ENCODE peak calls at places on chromosomes 5 and 9, in nine cellular contexts. M is A549, A is Caco-2, J is SK-N-SH, H is coronary artery, D is neural progenitor cell, N is uterus, Y is colonic mucosa, X is AG04450. F is an unnamed sample.

GRCh38 chr5:158200624-158201023 is 341.7 kb upstream of the CLINT1 start:
- DNase-seq in H (no peak), X (no peak), A (no peak), Y (no peak), N (no peak), D (no peak), M (no peak), J (no peak), F (no peak)

GRCh38 chr5:170269579-170269978 is 28.0 kb downstream of the LCP2 start:
- DNase-seq in A (no peak), Y (no peak), X (no peak), H (no peak), M (no peak), D (no peak), J (no peak), N (no peak), F (no peak)

GRCh38 chr9:137582286-137582860 is 3.6 kb upstream of the DPH7 start:
- DNase-seq in D (peak), M (peak), J (peak), H (no peak), N (no peak), Y (no peak), X (no peak), A (no peak), F (no peak)

GRCh38 chr5:143399616-143400540 is 3.6 kb downstream of the NR3C1 start:
- DNase-seq in Y (no peak), J (no peak), X (no peak), M (no peak), D (no peak), N (no peak), H (no peak), A (no peak), F (no peak)

GRCh38 chr9:123401879-123402513 is 46.0 kb downstream of the CRB2 start:
- DNase-seq in M (peak), H (no peak), X (peak), N (no peak), D (peak), A (no peak), J (peak), Y (peak), F (no peak)

GRCh38 chr9:124079176-124079925 is 67.8 kb downstream of the LHX2 start:
- DNase-seq in H (no peak), J (no peak), M (peak), D (no peak), Y (no peak), A (no peak), N (no peak), X (peak), F (peak)

GRCh38 chr9:12667892-12668291 is 25.3 kb upstream of the TYRP1 start:
- DNase-seq in Y (no peak), X (no peak), J (no peak), H (no peak), D (no peak), A (no peak), N (no peak), M (no peak), F (no peak)

GRCh38 chr5:121949885-121950284 is 11.9 kb upstream of the SRFBP1 start:
- DNase-seq in H (no peak), Y (peak), D (peak), N (no peak), A (peak), J (peak), X (peak), M (peak), F (peak)

GRCh38 chr5:106397700-106398099 is 1273.0 kb downstream of the EFNA5 start:
- DNase-seq in D (no peak), Y (no peak), X (peak), A (no peak), M (peak), J (no peak), H (no peak), N (no peak), F (peak)

GRCh38 chr9:36499156-36499886 is 73.4 kb upstream of the MELK start:
- DNase-seq in H (no peak), M (no peak), A (no peak), X (no peak), J (peak), D (peak), Y (no peak), N (no peak), F (no peak)

GRCh38 chr5:59126665-59127354 is 543.9 kb downstream of the RAB3C start:
- DNase-seq in H (no peak), X (no peak), A (peak), Y (no peak), N (no peak), D (no peak), M (peak), J (no peak), F (no peak)

GRCh38 chr5:59125961-59126360 is 543.1 kb downstream of the RAB3C start:
- DNase-seq in X (no peak), A (no peak), D (no peak), J (no peak), N (no peak), H (no peak), M (no peak), Y (no peak), F (no peak)

GRCh38 chr5:59119480-59119879 is 536.6 kb downstream of the RAB3C start:
- DNase-seq in N (no peak), X (no peak), D (no peak), Y (no peak), J (no peak), A (no peak), H (no peak), M (no peak), F (no peak)

GRCh38 chr5:59124983-59125960 is 542.4 kb downstream of the RAB3C start:
- DNase-seq in M (peak), N (no peak), X (no peak), Y (no peak), H (no peak), A (no peak), J (no peak), D (no peak), F (no peak)

GRCh38 chr5:59123595-59124561 is 541.0 kb downstream of the RAB3C start:
- DNase-seq in Y (no peak), M (peak), H (no peak), D (peak), A (no peak), J (no peak), X (no peak), N (no peak), F (no peak)
- H3K4me3 ChIP-seq in Y (no peak), M (peak), H (no peak), D (no peak), A (no peak), J (no peak), X (no peak), N (no peak), F (no peak)

DNA sequence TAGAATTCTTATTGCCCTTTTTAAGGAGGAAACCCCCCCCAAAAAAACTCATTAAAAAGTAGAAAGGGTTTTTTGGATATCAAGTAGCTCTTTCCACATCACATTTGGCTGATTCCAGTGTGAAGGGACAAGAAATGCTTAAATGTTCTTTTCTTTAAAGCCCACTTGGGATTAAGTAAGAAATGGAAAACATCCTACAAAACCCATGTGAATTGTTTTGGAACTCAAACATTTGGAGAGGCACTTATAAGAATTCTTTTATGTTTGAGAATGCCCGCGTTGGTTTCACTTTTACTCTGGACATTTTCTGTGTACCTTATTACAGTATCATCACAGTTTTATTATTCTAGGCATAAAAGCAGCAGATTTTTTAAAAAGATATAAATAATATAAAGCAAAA is 301.1 kb upstream of the ACTBL2 start:
- DNase-seq in D (no peak), Y (no peak), M (no peak), X (no peak), J (no peak), N (no peak), A (no peak), H (no peak), F (no peak)
- H3K4me3 ChIP-seq in D (no peak), Y (no peak), M (no peak), X (no peak), J (no peak), N (no peak), A (no peak), H (peak), F (peak)

DNA sequence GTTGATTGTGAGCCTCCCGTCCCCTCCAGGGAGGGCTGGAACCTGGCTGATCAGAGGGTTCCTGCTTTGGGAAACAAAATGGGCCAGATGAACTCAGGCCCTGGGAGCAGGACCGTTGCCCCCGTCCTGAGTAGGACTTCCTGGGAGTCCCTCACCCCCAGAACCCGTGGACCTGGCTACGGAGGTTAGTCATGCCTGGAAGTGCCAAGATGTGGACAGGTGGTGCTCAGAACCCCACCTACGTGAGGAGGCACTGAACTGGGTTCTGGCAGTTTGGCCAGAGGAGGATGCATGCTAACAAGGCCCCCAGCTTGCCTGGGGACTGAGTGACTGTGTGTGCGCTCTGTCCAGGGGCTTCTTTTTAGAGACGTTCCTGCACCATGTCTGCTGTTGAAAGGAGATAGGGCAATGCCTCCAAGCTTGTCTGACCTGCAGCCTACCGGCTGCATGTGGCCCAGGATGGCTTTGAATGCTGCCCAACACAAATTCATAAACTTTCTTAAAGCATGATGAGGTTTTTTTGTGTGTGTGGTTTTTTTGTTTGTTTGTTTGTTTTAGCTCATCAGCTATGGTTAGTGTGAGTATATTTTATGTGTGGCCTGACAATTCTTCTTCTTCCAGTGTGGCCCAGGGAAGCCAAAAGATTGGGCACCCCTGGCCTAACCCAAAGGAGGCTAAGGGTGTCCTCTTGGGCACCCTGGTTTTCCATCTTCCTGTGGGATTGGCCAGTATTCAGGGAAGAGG is 1.8 kb upstream of the DAB2IP start:
- DNase-seq in N (no peak), Y (no peak), X (no peak), A (no peak), J (no peak), D (no peak), H (no peak), M (no peak), F (no peak)
- H3K4me3 ChIP-seq in N (no peak), Y (no peak), X (no peak), A (no peak), J (no peak), D (peak), H (no peak), M (peak), F (no peak)

GRCh38 chr5:120531215-120531614 is 67.1 kb downstream of the PRR16 start:
- DNase-seq in D (peak), X (no peak), N (no peak), A (no peak), J (no peak), H (no peak), Y (no peak), M (no peak), F (no peak)
- H3K4me3 ChIP-seq in D (no peak), X (no peak), N (no peak), A (no peak), J (no peak), H (no peak), Y (no peak), M (no peak), F (no peak)

GRCh38 chr9:113887436-113887835 is 11.3 kb downstream of the ZNF618 start:
- DNase-seq in A (no peak), D (no peak), J (no peak), Y (no peak), N (no peak), X (no peak), H (no peak), M (no peak), F (no peak)

GRCh38 chr9:113888361-113888760 is 12.3 kb downstream of the ZNF618 start:
- DNase-seq in H (no peak), J (no peak), A (no peak), Y (no peak), N (no peak), M (no peak), X (no peak), D (no peak), F (no peak)

GRCh38 chr9:113890693-113891092 is 14.6 kb downstream of the ZNF618 start:
- DNase-seq in Y (no peak), N (no peak), H (no peak), D (no peak), J (no peak), X (no peak), A (no peak), M (peak), F (no peak)

GRCh38 chr9:113886933-113887332 is 10.8 kb downstream of the ZNF618 start:
- DNase-seq in X (no peak), M (no peak), N (no peak), Y (no peak), J (no peak), D (no peak), H (no peak), A (no peak), F (no peak)

GRCh38 chr9:113888976-113889375 is 12.9 kb downstream of the ZNF618 start:
- DNase-seq in H (no peak), N (no peak), A (no peak), Y (no peak), X (no peak), M (no peak), D (no peak), J (no peak), F (no peak)
- H3K4me3 ChIP-seq in H (no peak), N (no peak), A (no peak), Y (no peak), X (no peak), M (no peak), D (no peak), J (no peak), F (no peak)

DNA sequence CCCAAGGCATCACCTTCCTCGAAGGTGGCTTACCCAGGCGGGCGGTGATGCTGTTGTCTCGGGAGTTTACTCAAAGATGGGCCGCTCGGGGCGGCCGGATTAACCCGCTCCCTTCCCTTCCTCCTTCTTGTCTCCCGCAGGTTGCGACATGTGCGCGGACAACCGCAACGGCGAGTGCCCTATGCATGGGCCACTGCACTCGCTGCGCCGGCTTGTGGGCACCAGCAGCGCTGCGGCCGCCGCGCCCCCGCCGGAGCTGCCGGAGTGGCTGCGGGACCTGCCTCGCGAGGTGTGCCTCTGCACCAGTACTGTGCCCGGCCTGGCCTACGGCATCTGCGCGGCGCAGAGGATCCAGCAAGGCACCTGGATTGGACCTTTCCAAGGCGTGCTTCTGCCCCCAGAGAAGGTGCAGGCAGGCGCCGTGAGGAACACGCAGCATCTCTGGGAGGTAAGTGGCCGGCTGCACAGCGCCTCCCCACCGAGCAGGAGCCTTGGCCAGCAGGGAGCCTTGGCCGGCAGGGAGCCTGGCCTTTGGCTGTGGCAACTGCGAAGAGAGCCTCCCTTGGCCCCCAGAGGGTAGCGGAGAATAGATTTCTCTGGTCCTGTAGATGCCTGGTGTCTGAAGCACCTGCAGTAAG is 10.6 kb downstream of the PRDM6 start:
- DNase-seq in J (peak), A (no peak), N (no peak), X (no peak), M (peak), Y (no peak), D (peak), H (no peak), F (no peak)
- H3K4me3 ChIP-seq in J (peak), A (peak), N (no peak), X (no peak), M (peak), Y (no peak), D (peak), H (peak), F (peak)

GRCh38 chr5:43063731-43064171 is 23.6 kb upstream of the ANXA2R start:
- DNase-seq in J (no peak), Y (no peak), N (no peak), H (no peak), A (no peak), X (no peak), M (peak), D (no peak), F (no peak)
- H3K4me3 ChIP-seq in J (no peak), Y (no peak), N (no peak), H (no peak), A (no peak), X (no peak), M (peak), D (no peak), F (peak)

DNA sequence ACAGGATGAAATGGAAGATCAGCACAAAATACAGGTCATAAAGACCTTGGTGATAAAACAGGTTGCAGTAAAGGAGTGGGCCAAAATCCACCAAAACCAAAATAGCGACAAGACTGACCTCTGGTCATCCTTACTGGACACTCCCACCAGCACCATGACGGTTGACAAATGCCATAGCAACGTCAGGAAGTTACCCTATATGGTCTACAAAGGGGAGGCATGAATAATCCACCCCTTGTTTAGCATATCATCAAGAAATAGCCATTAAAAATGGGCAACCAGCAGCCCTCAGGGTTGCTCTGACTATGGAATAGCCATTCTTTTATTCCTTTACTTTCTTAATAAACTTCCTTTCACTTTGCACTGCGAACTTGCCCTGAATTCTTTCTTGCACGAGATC is 6.0 kb upstream of the NDUFB6 start:
- DNase-seq in D (no peak), N (no peak), Y (no peak), X (no peak), M (no peak), H (no peak), J (no peak), A (no peak), F (no peak)
- H3K4me3 ChIP-seq in D (no peak), N (no peak), Y (no peak), X (no peak), M (no peak), H (peak), J (no peak), A (no peak), F (no peak)

F was measured in skeletal muscle cell.